ENCODE peak calls at places on chromosome 14, in ten cellular contexts. H is frontal cortex; K is uterus; V is dorsolateral prefrontal cortex; Y is neural progenitor cell; P is amygdala; O is pancreas; J is AG20443; M is stimulated activated CD8-positive, alpha-beta memory T cell treated with anti-CD3 and anti-CD28 coated beads, Interleukin-4, amount 100 ng/mL, for 48 hours; Q is hepatocyte. L is an unnamed sample.

GRCh38 chr14:80621701-80622100 is 319.8 kb downstream of the CEP128 start:
- DNase-seq in Y (no peak), P (no peak), V (no peak), K (no peak), H (no peak), M (no peak), J (peak; percentile 27), O (no peak), Q (no peak), L (no peak)

GRCh38 chr14:73625686-73626085 is 13.4 kb downstream of the ACOT6 start:
- DNase-seq in Y (no peak), O (no peak), H (no peak), K (no peak), P (no peak), J (no peak), Q (no peak), V (no peak), M (no peak), L (no peak)

GRCh38 chr14:46048127-46048526 is 603.5 kb downstream of the RPL10L start:
- DNase-seq in Y (peak; percentile 80), H (no peak), V (no peak), O (no peak), M (no peak), Q (peak; percentile 40), J (peak; percentile 5), P (no peak), K (no peak), L (peak; percentile 88)

GRCh38 chr14:35406811-35407630 is 2.5 kb upstream of the NFKBIA start:
- DNase-seq in O (no peak), Q (peak; percentile 76), H (peak; percentile 46), M (no peak), J (peak; percentile 72), P (no peak), V (no peak), Y (peak; percentile 71), K (peak; percentile 59), L (no peak)

GRCh38 chr14:64998455-64998931 is 11.8 kb downstream of the FNTB start:
- DNase-seq in P (no peak), J (no peak), Y (no peak), K (no peak), V (no peak), H (no peak), M (no peak), Q (no peak), O (no peak), L (no peak)

GRCh38 chr14:54772451-54772881 is 130.2 kb downstream of the GCH1 start:
- DNase-seq in J (peak; percentile 57), M (no peak), K (no peak), H (no peak), Q (no peak), P (no peak), O (no peak), V (no peak), Y (no peak), L (no peak)

GRCh38 chr14:74255281-74255680 is 16.0 kb downstream of the VSX2 start:
- DNase-seq in O (no peak), Q (no peak), J (no peak), Y (no peak), P (no peak), V (no peak), H (no peak), M (no peak), K (no peak), L (no peak)

GRCh38 chr14:35446450-35446849 is 41.9 kb upstream of the NFKBIA start:
- DNase-seq in J (no peak), M (no peak), Y (no peak), V (no peak), O (no peak), K (no peak), H (no peak), P (no peak), Q (no peak), L (no peak)

GRCh38 chr14:77097006-77097688 is 911 bp upstream of the CIPC start:
- DNase-seq in J (no peak), O (no peak), K (no peak), H (no peak), M (no peak), V (no peak), Q (no peak), Y (no peak), P (no peak), L (no peak)

GRCh38 chr14:72615511-72616121 is 278.3 kb downstream of the DPF3 start:
- DNase-seq in O (no peak), P (no peak), Q (no peak), H (no peak), K (no peak), Y (no peak), M (no peak), V (no peak), J (peak; percentile 29), L (peak; percentile 40)

GRCh38 chr14:104134061-104134965 is 4.1 kb upstream of the KIF26A start:
- DNase-seq in H (no peak), Y (peak; percentile 37), O (peak; percentile 1), V (peak; percentile 16), P (no peak), J (no peak), Q (no peak), K (no peak), M (no peak), L (peak; percentile 40)

GRCh38 chr14:31326111-31326510 is 94.2 kb downstream of the HEATR5A start:
- DNase-seq in P (no peak), M (no peak), V (no peak), K (no peak), Y (no peak), Q (no peak), O (no peak), H (no peak), J (no peak), L (no peak)

GRCh38 chr14:92160619-92161018 is 38.9 kb downstream of the CPSF2 start:
- DNase-seq in P (no peak), J (peak; percentile 84), M (no peak), K (no peak), O (no peak), Q (no peak), V (no peak), H (no peak), Y (no peak), L (no peak)

GRCh38 chr14:34302654-34303053 is 159.4 kb downstream of the SPTSSA start:
- DNase-seq in H (no peak), K (no peak), J (no peak), Y (no peak), O (peak; percentile 82), P (no peak), V (no peak), M (no peak), Q (no peak), L (no peak)

GRCh38 chr14:69320581-69321365 is 60.8 kb downstream of the GALNT16 start:
- DNase-seq in M (peak; percentile 12), J (no peak), Q (no peak), K (peak; percentile 7), V (peak; percentile 23), P (no peak), Y (no peak), O (no peak), H (no peak), L (peak; percentile 34)

GRCh38 chr14:30211326-30211725 is 283.7 kb upstream of the PRKD1 start:
- DNase-seq in J (peak; percentile 33), H (no peak), V (no peak), K (no peak), Y (no peak), Q (no peak), P (no peak), M (no peak), O (no peak), L (no peak)

GRCh38 chr14:72801381-72801812 is 92.5 kb downstream of the DPF3 start:
- DNase-seq in M (no peak), Q (peak; percentile 55), Y (no peak), V (no peak), K (no peak), H (no peak), P (no peak), J (peak; percentile 70), O (no peak), L (no peak)

GRCh38 chr14:51069065-51069464 is 25.8 kb downstream of the TRIM9 start:
- DNase-seq in Q (no peak), K (no peak), P (no peak), H (no peak), M (no peak), Y (no peak), V (no peak), O (no peak), J (no peak), L (no peak)

GRCh38 chr14:70999117-70999516 is 91.9 kb downstream of the PCNX1 start:
- DNase-seq in J (no peak), Q (no peak), H (no peak), V (no peak), O (no peak), Y (no peak), K (no peak), P (no peak), M (no peak), L (no peak)

GRCh38 chr14:32354716-32355115 is 25.6 kb downstream of the AKAP6 start:
- DNase-seq in O (no peak), K (no peak), Y (no peak), V (no peak), P (no peak), M (no peak), H (no peak), Q (no peak), J (no peak), L (no peak)

GRCh38 chr14:32998433-32998832 is 59.8 kb downstream of the NPAS3 start:
- DNase-seq in Y (peak; percentile 12), Q (no peak), M (no peak), V (no peak), P (no peak), J (peak; percentile 20), K (no peak), H (no peak), O (no peak), L (no peak)

GRCh38 chr14:34449819-34450541 is 12.1 kb downstream of the SPTSSA start:
- DNase-seq in P (no peak), M (no peak), O (no peak), V (no peak), Y (no peak), H (no peak), K (no peak), Q (no peak), J (no peak), L (no peak)

GRCh38 chr14:32513571-32514009 is 184.5 kb downstream of the AKAP6 start:
- DNase-seq in Y (no peak), O (no peak), M (no peak), K (no peak), H (no peak), J (no peak), Q (no peak), P (no peak), V (no peak), L (no peak)

GRCh38 chr14:70735043-70735442 is 74.3 kb downstream of the MAP3K9 start:
- DNase-seq in K (no peak), J (no peak), V (no peak), Y (no peak), P (no peak), M (no peak), O (no peak), H (no peak), Q (peak; percentile 45), L (no peak)

L was measured in endodermal cell.